ENCODE peak calls at places on chromosomes 16 and 17, in five cellular contexts. S is GM12878, L is HepG2, Y is H1, J is NT2/D1. E is an unnamed sample.

GRCh38 chr17:4764612-4765011 is 7.1 kb upstream of the TM4SF5 start:
- DNase-seq in S (no peak), L (no peak), Y (no peak), J (no peak), E (no peak)

GRCh38 chr17:46770818-46771600 is 47.5 kb downstream of the WNT3 start:
- DNase-seq in S (no peak), L (peak; percentile 50), Y (no peak), J (no peak), E (peak; percentile 69)

GRCh38 chr17:68600123-68600880 is 865 bp downstream of the FAM20A start:
- DNase-seq in S (no peak), L (peak; percentile 59), Y (no peak), J (no peak), E (peak; percentile 53)

GRCh38 chr16:86503830-86504229 is 6.5 kb upstream of the FOXF1 start:
- DNase-seq in S (no peak), L (no peak), Y (no peak), J (no peak), E (no peak)

GRCh38 chr16:65409505-65409904 is 287.6 kb upstream of the CDH11 start:
- DNase-seq in S (no peak), L (no peak), Y (no peak), J (no peak), E (no peak)

GRCh38 chr17:21689604-21690003 is 2.7 kb upstream of the KCNJ18 start:
- DNase-seq in S (no peak), L (no peak), Y (no peak), J (no peak), E (no peak)

GRCh38 chr16:57984443-57985203 is 13.7 kb upstream of the CNGB1 start:
- DNase-seq in S (no peak), L (peak; percentile 57), Y (peak; percentile 93), J (peak; percentile 93), E (peak; percentile 99)

GRCh38 chr17:4554441-4554996 is 665 bp downstream of the MYBBP1A start:
- DNase-seq in S (no peak), L (no peak), Y (no peak), J (no peak), E (no peak)

GRCh38 chr16:89023151-89023551 is 46.1 kb upstream of the CBFA2T3 start:
- DNase-seq in S (no peak), L (no peak), Y (no peak), J (no peak), E (no peak)

GRCh38 chr16:66604376-66605176 is at the start of gene CMTM3:
- DNase-seq in S (no peak), L (peak; percentile 54), Y (no peak), J (peak; percentile 60), E (peak; percentile 82)

GRCh38 chr16:391885-392335 is 5.1 kb upstream of the NME4 start:
- DNase-seq in S (no peak), L (peak; percentile 60), Y (peak; percentile 83), J (peak; percentile 80), E (peak; percentile 79)

GRCh38 chr16:10827691-10828341 is 9.2 kb upstream of the TVP23A start:
- DNase-seq in S (no peak), L (no peak), Y (no peak), J (no peak), E (no peak)

GRCh38 chr17:8072727-8073461 is 14.6 kb downstream of the ALOX12B start:
- DNase-seq in S (no peak), L (no peak), Y (no peak), J (no peak), E (no peak)

GRCh38 chr16:23072084-23072599 is 77.1 kb downstream of the USP31 start:
- DNase-seq in S (no peak), L (no peak), Y (no peak), J (no peak), E (no peak)

GRCh38 chr17:64658931-64659330 is 3.2 kb downstream of the SMURF2 start:
- DNase-seq in S (no peak), L (no peak), Y (no peak), J (no peak), E (no peak)

GRCh38 chr17:50027639-50028206 is 28.2 kb upstream of the ITGA3 start:
- DNase-seq in S (no peak), L (no peak), Y (no peak), J (no peak), E (no peak)
- TF ChIP-seq SUZ12 in S (no peak), L (no peak), Y (no peak), J (no peak), E (no peak)

GRCh38 chr17:39152134-39152884 is 872 bp upstream of the PLXDC1 start:
- DNase-seq in S (no peak), L (no peak), Y (no peak), J (no peak), E (peak; percentile 25)

GRCh38 chr17:39147221-39148185 is 3.9 kb downstream of the PLXDC1 start:
- DNase-seq in S (no peak), L (no peak), Y (no peak), J (no peak), E (no peak)

GRCh38 chr17:39150795-39151679 is at the start of gene PLXDC1:
- DNase-seq in S (no peak), L (no peak), Y (no peak), J (no peak), E (no peak)

GRCh38 chr17:39151680-39152058 is 232 bp upstream of the PLXDC1 start:
- DNase-seq in S (no peak), L (no peak), Y (no peak), J (no peak), E (no peak)

GRCh38 chr17:39150104-39150634 is 1.3 kb downstream of the PLXDC1 start:
- DNase-seq in S (no peak), L (no peak), Y (no peak), J (no peak), E (no peak)
- TF ChIP-seq SUZ12 in S (no peak), L (no peak), Y (no peak), J (no peak), E (no peak)

DNA sequence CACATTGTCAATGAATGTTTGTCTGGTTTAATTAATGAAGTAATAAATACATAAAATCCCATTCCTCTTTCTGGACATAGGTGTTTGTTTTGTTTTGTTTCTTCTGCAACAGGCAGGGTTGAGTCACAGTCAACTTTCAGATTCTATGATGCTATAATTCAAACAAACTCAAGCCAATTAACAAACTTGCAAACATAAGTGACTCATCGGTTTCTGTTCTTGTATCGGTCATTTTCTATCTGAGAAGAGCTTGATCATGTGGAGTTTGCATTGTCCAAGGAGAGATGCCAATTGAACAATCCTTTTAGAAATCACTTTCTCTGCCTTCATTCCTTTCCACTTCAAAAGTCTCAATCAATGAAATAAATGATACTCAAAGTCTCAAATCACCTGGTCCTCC is 294.2 kb upstream of the C16orf82 start:
- DNase-seq in S (no peak), L (no peak), Y (no peak), J (no peak), E (no peak)
- TF ChIP-seq SUZ12 in S (no peak), L (no peak), Y (no peak), J (no peak), E (no peak)

GRCh38 chr16:27267037-27267677 is 1.4 kb downstream of the NSMCE1 start:
- DNase-seq in S (peak; percentile 61), L (no peak), Y (no peak), J (no peak), E (no peak)
- TF ChIP-seq SUZ12 in S (no peak), L (no peak), Y (no peak), J (no peak), E (no peak)

DNA sequence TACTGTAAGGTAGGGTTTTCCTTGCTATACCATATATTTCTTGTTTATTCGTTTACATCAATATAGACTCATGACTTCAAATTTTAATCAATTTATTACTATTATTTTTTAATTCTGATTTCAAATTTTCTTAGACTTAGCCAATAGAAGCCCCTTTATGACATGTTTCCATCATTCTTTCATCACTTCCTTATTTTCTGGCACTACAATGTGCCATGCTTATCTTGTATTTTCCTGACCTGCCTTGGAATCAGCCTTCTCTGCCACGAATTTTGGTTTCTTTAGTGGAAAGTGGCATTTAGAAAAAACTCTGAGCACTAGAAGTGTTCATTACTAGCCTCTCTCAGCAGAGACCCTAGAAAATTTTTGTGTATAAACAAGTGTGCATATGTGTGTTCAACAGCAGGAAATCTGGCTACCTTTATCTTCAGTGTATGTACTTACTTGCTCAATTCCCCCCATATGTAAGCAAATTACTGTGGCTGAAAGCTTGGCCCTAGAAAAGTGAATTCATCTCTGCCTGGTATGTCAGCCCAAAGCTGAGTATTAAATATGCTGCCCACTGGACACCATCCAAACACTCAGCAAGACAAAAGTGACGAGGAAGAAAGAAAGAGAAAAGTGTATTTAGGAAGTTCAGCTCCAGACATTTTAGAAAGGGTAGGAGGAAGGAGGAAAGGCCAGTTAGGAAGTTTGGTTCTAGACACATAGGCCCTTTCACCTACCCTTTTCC is 4.0 kb downstream of the STXBP4 start:
- DNase-seq in S (no peak), L (peak; percentile 61), Y (no peak), J (no peak), E (no peak)
- TF ChIP-seq SUZ12 in S (no peak), L (no peak), Y (no peak), J (no peak), E (no peak)

GRCh38 chr17:40313660-40314556 is 4.9 kb downstream of the RARA start:
- DNase-seq in S (no peak), L (no peak), Y (no peak), J (no peak), E (no peak)
- TF ChIP-seq SUZ12 in S (no peak), L (no peak), Y (no peak), J (no peak), E (no peak)

GRCh38 chr17:78342438-78343098 is 17.3 kb downstream of the SOCS3 start:
- DNase-seq in S (no peak), L (no peak), Y (no peak), J (no peak), E (no peak)
- TF ChIP-seq SUZ12 in S (no peak), L (no peak), Y (peak; percentile 17), J (no peak), E (no peak)

E was measured in HEK293T.